ENCODE peak calls at places on chromosomes 13 and 19, in eight cellular contexts. Q, M, B, D, Z, N, K and Y are unnamed samples.

GRCh38 chr13:50393641-50394040 is 378.4 kb downstream of the KCNRG start:
- DNase-seq in M (no peak), Z (peak; percentile 61), K (peak; percentile 67), Q (no peak), B (no peak), D (no peak), N (no peak), Y (peak; percentile 80)

GRCh38 chr13:51405176-51405575 is 47.7 kb downstream of the INTS6 start:
- DNase-seq in Z (no peak), N (no peak), M (no peak), B (no peak), Q (no peak), D (no peak), K (no peak), Y (no peak)

GRCh38 chr19:13794752-13795589 is at the start of gene ZSWIM4:
- DNase-seq in N (peak; percentile 99), M (peak; percentile 99), B (peak; percentile 98), K (peak; percentile 99), Z (peak; percentile 99), Q (peak; percentile 99), D (peak; percentile 98), Y (peak; percentile 100)

GRCh38 chr13:50248537-50249521 is 233.6 kb downstream of the KCNRG start:
- DNase-seq in B (no peak), Q (no peak), Z (no peak), K (no peak), N (no peak), D (no peak), M (no peak), Y (no peak)

GRCh38 chr13:74306496-74306895 is 172.3 kb upstream of the KLF12 start:
- DNase-seq in M (no peak), Z (no peak), K (no peak), D (no peak), Q (no peak), N (no peak), B (no peak), Y (peak; percentile 57)

GRCh38 chr13:60591348-60591747 is 194.3 kb downstream of the TDRD3 start:
- DNase-seq in B (no peak), K (no peak), D (no peak), Z (no peak), M (no peak), Q (no peak), N (peak; percentile 80), Y (peak; percentile 37)

GRCh38 chr13:109412232-109412935 is 374.0 kb downstream of the IRS2 start:
- DNase-seq in Z (peak; percentile 92), K (peak; percentile 91), Q (no peak), D (no peak), N (peak; percentile 85), M (no peak), B (no peak), Y (peak; percentile 93)

GRCh38 chr13:31725841-31726240 is 13.5 kb upstream of the RXFP2 start:
- DNase-seq in M (no peak), Z (no peak), B (no peak), N (peak; percentile 39), D (no peak), K (no peak), Q (no peak), Y (no peak)

GRCh38 chr13:111434578-111435159 is 114.2 kb downstream of the TEX29 start:
- DNase-seq in Z (no peak), K (no peak), N (peak; percentile 37), B (no peak), Q (no peak), M (no peak), D (no peak), Y (no peak)

GRCh38 chr19:22784051-22784450 is at the start of gene ZNF99:
- DNase-seq in Q (no peak), M (peak; percentile 18), N (no peak), Z (peak; percentile 7), K (no peak), D (peak; percentile 5), B (peak; percentile 59), Y (no peak)

GRCh38 chr19:51172223-51172622 is 30.1 kb downstream of the SIGLEC7 start:
- DNase-seq in D (no peak), M (no peak), Z (no peak), N (no peak), K (no peak), Q (no peak), B (no peak), Y (no peak)

GRCh38 chr13:101739382-101740178 is 287.1 kb downstream of the ITGBL1 start:
- DNase-seq in M (no peak), Q (no peak), D (no peak), N (no peak), B (no peak), K (no peak), Z (no peak), Y (no peak)

GRCh38 chr19:3283246-3283751 is 58.8 kb downstream of the CELF5 start:
- DNase-seq in Z (no peak), Q (no peak), B (no peak), M (no peak), D (no peak), K (no peak), N (no peak), Y (no peak)

GRCh38 chr19:3283886-3284657 is 59.6 kb downstream of the CELF5 start:
- DNase-seq in K (no peak), M (no peak), Q (no peak), B (no peak), D (no peak), Z (no peak), N (no peak), Y (no peak)

GRCh38 chr19:3285647-3286176 is 61.3 kb downstream of the CELF5 start:
- DNase-seq in Z (peak; percentile 77), M (no peak), B (no peak), D (no peak), Q (no peak), K (no peak), N (no peak), Y (no peak)

GRCh38 chr19:3282564-3282963 is 58.1 kb downstream of the CELF5 start:
- DNase-seq in B (no peak), K (no peak), D (no peak), M (no peak), N (no peak), Z (no peak), Q (no peak), Y (no peak)

GRCh38 chr19:3284759-3285646 is 60.5 kb downstream of the CELF5 start:
- DNase-seq in Q (peak; percentile 95), Z (peak; percentile 73), D (no peak), M (no peak), B (no peak), K (peak; percentile 100), N (peak; percentile 74), Y (peak; percentile 71)
- H3K4me3 ChIP-seq in Q (peak overlapping the region; percentile 34), Z (no peak overlapping the region), D (peak overlapping the region; percentile 11), M (no peak overlapping the region), B (no peak overlapping the region), K (peak overlapping the region; percentile 30), N (no peak overlapping the region), Y (no peak overlapping the region)

GRCh38 chr13:97328222-97328790 is 105.7 kb upstream of the RAP2A start:
- DNase-seq in M (no peak), Z (no peak), Q (no peak), N (peak; percentile 86), B (peak; percentile 36), K (peak; percentile 69), D (no peak), Y (no peak)
- H3K4me1 ChIP-seq in M (peaks cover 57% of the 10 kb centered on the region), Z (peaks cover 4% of the 10 kb centered on the region), Q (peaks cover 19% of the 10 kb centered on the region), N (peaks cover 24% of the 10 kb centered on the region), B (peaks cover 12% of the 10 kb centered on the region), K (peaks cover 7% of the 10 kb centered on the region), D (peaks cover 8% of the 10 kb centered on the region), Y (peaks cover 4% of the 10 kb centered on the region)

DNA sequence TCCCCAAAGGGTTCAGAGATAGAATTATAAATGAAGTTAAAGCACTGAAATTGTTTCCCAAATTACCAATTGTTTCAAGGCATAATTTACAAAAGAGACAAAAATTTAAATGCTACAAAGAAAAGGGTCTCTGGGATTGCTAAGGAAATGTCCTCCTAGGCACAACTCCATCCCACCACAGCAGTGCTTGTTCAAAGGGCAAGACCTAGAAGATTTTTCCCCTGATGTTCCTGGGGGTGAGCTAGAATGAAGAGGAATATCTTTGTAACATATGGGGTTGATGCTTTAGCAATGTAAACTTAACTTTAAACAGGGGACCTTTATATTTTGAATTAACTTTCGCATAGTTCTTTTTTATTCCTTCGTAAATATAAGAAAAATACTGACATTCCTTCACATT is 1.6 kb downstream of the LCP1 start:
- DNase-seq in B (no peak), Z (no peak), M (no peak), Q (no peak), N (no peak), D (no peak), K (no peak), Y (no peak)
- H3K4me3 ChIP-seq in B (no peak overlapping the region), Z (no peak overlapping the region), M (no peak overlapping the region), Q (no peak overlapping the region), N (peak overlapping the region; percentile 37), D (peak overlapping the region; percentile 63), K (no peak overlapping the region), Y (no peak overlapping the region)

DNA sequence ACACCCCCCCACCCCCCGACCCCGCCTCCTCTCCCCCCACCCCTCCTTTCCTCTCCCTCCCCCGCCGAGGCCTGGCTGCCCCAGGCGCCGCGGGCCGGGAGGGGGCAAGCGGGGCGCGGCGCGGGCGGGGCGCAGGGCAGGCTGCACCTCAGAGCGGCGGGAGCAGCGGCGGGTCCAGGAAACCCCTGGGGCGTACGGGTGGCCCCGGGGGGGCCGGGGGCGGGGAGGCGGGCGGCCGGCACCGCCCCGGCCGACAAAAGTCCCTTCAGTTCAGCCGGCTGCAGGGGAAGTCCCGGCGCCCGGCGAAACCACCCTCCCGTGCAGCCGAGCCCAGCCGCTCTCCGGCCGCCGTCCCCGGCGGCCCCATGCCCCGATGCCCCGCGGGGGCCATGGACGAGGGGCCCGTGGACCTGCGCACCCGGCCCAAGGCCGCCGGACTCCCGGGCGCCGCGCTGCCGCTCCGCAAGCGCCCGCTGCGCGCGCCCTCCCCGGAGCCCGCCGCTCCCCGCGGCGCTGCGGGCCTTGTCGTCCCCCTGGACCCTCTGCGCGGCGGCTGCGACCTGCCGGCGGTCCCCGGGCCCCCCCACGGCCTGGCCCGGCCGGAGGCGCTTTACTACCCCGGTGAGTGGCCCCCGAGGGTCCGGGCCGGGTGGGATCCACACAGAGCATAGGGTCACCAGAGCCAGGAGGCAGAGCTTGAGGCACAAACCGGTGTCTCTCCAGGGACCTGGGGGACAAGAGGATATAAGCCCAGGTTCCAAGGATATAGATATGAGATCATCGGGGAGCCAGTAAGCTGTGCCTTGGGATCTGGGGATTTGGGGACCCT is at the start of gene BCL3:
- DNase-seq in N (peak; percentile 76), M (no peak), D (no peak), B (no peak), K (peak; percentile 68), Q (peak; percentile 80), Z (peak; percentile 42), Y (no peak)
- H3K4me1 ChIP-seq in N (peaks cover 55% of the 10 kb centered on the region), M (peaks cover 64% of the 10 kb centered on the region), D (peaks cover 44% of the 10 kb centered on the region), B (peaks cover 65% of the 10 kb centered on the region), K (peaks cover 4% of the 10 kb centered on the region), Q (peaks cover 6% of the 10 kb centered on the region), Z (no peaks in the 10 kb centered on the region), Y (peaks cover 30% of the 10 kb centered on the region)

DNA sequence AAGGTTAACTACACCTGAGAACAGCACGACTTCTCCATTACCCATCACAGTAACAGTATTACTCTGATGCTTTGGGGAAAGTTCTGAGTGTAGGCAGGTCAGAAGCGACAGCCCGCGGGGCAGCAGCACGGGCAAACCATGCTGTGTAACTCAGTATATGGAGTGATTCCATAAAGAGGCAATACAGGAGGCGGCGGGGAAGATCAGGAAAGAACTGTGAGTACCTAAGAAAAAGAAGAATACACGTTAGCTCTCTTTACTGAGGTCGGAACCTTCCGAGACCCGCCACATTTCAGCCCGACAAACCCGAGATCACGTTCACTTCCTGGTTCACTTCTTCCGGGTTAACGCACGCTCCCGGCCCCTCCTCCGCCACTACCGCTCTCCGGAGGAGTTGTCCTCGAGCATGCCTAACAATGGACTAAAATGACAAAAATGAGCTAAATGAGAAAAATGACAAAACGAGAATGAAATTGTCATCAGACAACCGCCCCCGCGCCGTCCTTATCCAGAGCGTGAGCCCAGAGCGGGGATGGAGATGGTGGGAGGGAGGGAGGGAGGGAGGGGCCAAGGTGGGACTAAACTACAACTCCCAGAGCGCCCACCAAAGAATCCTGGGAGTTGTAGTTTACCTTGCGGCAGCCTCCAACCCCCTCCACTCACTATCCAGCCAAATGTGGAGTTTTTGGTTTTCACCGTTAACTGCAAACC is at the start of gene MTRF1:
- DNase-seq in Z (peak; percentile 81), K (peak; percentile 77), B (peak; percentile 68), Q (peak; percentile 76), N (peak; percentile 74), M (peak; percentile 70), D (peak; percentile 12), Y (peak; percentile 91)
- H3K4me3 ChIP-seq in Z (peak within 1 kb of the TSS; percentile 97), K (peak within 1 kb of the TSS; percentile 57), B (peak within 1 kb of the TSS; percentile 45), Q (peak within 1 kb of the TSS; percentile 52), N (peak within 1 kb of the TSS; percentile 50), M (peak within 1 kb of the TSS; percentile 87), D (peak within 1 kb of the TSS; percentile 73), Y (peak within 1 kb of the TSS; percentile 54)